ENCODE peak calls at places on chromosomes 5 and 9, in ten cellular contexts. D is PC-9, U is SK-N-SH, L is IMR-90, X is ovary, O is aorta, A is psoas muscle, B is tibial nerve, E is H1, Z is cardiac muscle cell. S is an unnamed sample.

GRCh38 chr9:92048924-92049625 is 66.1 kb downstream of the SPTLC1 start:
- DNase-seq in D (no peak), U (no peak), L (peak; percentile 65), X (no peak), O (no peak), A (no peak), B (no peak), E (no peak), Z (no peak), S (no peak)

GRCh38 chr5:23257656-23258055 is 249.8 kb upstream of the PRDM9 start:
- DNase-seq in D (no peak), U (no peak), L (no peak), X (no peak), O (no peak), A (no peak), B (no peak), E (no peak), Z (no peak), S (no peak)

GRCh38 chr5:65076251-65076869 is 307.6 kb downstream of the CWC27 start:
- DNase-seq in D (peak; percentile 12), U (no peak), L (peak; percentile 54), X (peak; percentile 24), O (no peak), A (no peak), B (peak; percentile 13), E (peak; percentile 53), Z (peak; percentile 42), S (peak; percentile 73)

GRCh38 chr9:77399964-77400363 is 222.6 kb downstream of the VPS13A start:
- DNase-seq in D (no peak), U (no peak), L (no peak), X (no peak), O (no peak), A (no peak), B (no peak), E (no peak), Z (no peak), S (no peak)

GRCh38 chr5:167294861-167295685 is 996.4 kb upstream of the WWC1 start:
- DNase-seq in D (peak; percentile 64), U (peak; percentile 58), L (peak; percentile 91), X (no peak), O (no peak), A (no peak), B (no peak), E (no peak), Z (no peak), S (no peak)

GRCh38 chr9:85451680-85452079 is 290.1 kb downstream of the AGTPBP1 start:
- DNase-seq in D (no peak), U (no peak), L (no peak), X (no peak), O (no peak), A (no peak), B (no peak), E (no peak), Z (no peak), S (no peak)

GRCh38 chr5:5658226-5658625 is 235.7 kb downstream of the ICE1 start:
- DNase-seq in D (no peak), U (no peak), L (no peak), X (no peak), O (peak; percentile 80), A (peak; percentile 62), B (peak; percentile 58), E (no peak), Z (no peak), S (no peak)

GRCh38 chr5:101012880-101013279 is 109.8 kb upstream of the ST8SIA4 start:
- DNase-seq in D (no peak), U (no peak), L (no peak), X (no peak), O (no peak), A (no peak), B (no peak), E (no peak), Z (no peak), S (no peak)

GRCh38 chr5:172347653-172348052 is 64.1 kb upstream of the UBTD2 start:
- DNase-seq in D (no peak), U (no peak), L (peak; percentile 79), X (no peak), O (no peak), A (no peak), B (no peak), E (no peak), Z (no peak), S (no peak)

GRCh38 chr9:117747571-117747970 is 43.4 kb downstream of the TLR4 start:
- DNase-seq in D (no peak), U (no peak), L (no peak), X (no peak), O (no peak), A (no peak), B (no peak), E (no peak), Z (no peak), S (no peak)

GRCh38 chr9:130768265-130768664 is 66.8 kb upstream of the ABL1 start:
- DNase-seq in D (no peak), U (no peak), L (peak; percentile 49), X (no peak), O (no peak), A (no peak), B (no peak), E (no peak), Z (no peak), S (no peak)

GRCh38 chr9:37555786-37556185 is 20.4 kb downstream of the FBXO10 start:
- DNase-seq in D (no peak), U (no peak), L (peak; percentile 68), X (no peak), O (no peak), A (no peak), B (no peak), E (no peak), Z (no peak), S (no peak)

GRCh38 chr9:81979196-81979595 is 9.4 kb upstream of the SPATA31D1 start:
- DNase-seq in D (no peak), U (no peak), L (no peak), X (no peak), O (no peak), A (no peak), B (no peak), E (no peak), Z (no peak), S (no peak)

GRCh38 chr9:77020438-77021264 is 1.2 kb downstream of the FOXB2 start:
- DNase-seq in D (no peak), U (peak; percentile 57), L (no peak), X (no peak), O (peak; percentile 76), A (no peak), B (no peak), E (peak; percentile 66), Z (no peak), S (no peak)

GRCh38 chr9:113593682-113594281 is 130.3 kb downstream of the RGS3 start:
- DNase-seq in D (no peak), U (peak; percentile 94), L (peak; percentile 98), X (peak; percentile 84), O (peak; percentile 97), A (peak; percentile 95), B (peak; percentile 73), E (peak; percentile 86), Z (peak; percentile 98), S (peak; percentile 97)

GRCh38 chr5:146588331-146588730 is 72.3 kb upstream of the GPR151 start:
- DNase-seq in D (no peak), U (no peak), L (no peak), X (no peak), O (no peak), A (no peak), B (no peak), E (no peak), Z (no peak), S (no peak)

DNA sequence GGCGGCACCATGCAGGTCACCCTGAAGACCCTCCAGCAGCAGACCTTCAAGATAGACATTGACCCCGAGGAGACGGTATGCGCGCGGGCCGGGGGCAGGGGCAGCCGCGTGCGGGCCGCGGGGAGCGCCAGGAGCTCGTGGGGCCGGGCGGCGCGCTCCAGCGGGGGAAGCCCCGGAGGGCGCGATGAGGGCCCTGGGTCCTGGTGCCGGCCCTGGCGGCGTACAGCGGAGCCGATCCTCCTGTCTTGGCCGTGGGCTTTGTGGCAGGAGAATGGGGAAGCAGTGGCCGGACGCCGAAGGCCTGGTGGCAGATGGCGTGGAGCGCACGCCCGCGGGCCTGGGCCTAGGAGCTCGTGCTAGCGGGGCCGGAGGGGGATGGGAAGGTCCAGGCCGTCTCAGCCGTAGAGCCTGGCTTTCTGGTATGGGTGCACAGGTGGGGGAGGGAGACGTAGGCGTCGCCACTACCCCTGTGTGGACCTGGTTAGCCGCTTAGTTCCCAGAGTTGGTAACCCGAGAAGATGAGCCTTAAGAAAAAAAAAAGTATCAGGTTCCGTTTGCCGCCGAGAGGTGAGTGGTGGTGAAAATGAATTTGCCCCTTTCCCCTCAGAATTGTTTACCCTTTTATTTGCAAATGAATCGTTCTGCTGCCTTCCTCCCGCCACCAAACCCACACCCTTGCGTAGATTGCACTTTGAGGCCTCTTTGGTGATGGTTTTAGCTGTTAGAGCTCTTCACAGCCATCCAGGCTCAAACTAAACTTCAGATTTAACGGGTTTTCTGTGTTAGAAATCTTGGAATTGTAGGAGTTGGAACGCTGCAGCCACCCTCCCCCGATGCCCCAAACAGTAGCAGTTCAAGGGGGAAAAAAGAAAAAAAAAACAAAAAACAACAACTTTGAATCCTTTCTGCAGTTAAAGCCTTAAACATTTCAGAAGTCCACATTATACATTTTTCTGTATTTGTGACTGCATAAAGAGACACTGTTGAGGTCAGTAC is 840 bp downstream of the RAD23B start:
- DNase-seq in D (peak; percentile 92), U (no peak), L (peak; percentile 74), X (peak; percentile 59), O (peak; percentile 90), A (peak; percentile 91), B (peak; percentile 44), E (peak; percentile 80), Z (peak; percentile 89), S (peak; percentile 66)
- H3K4me1 ChIP-seq in D (peaks cover 67% of the 10 kb centered on the region), U (peaks cover 11% of the 10 kb centered on the region), L (no peaks in the 10 kb centered on the region), X (peaks cover 4% of the 10 kb centered on the region), O (no peaks in the 10 kb centered on the region), A (peaks cover 30% of the 10 kb centered on the region), B (peaks cover 17% of the 10 kb centered on the region), E (peaks cover 7% of the 10 kb centered on the region), Z (peaks cover 8% of the 10 kb centered on the region), S (peaks cover 24% of the 10 kb centered on the region)

GRCh38 chr5:149791881-149792280 is 61.8 kb downstream of the PPARGC1B start:
- DNase-seq in D (no peak), U (no peak), L (no peak), X (no peak), O (no peak), A (no peak), B (no peak), E (no peak), Z (no peak), S (no peak)
- H3K4me1 ChIP-seq in D (no peaks in the 10 kb centered on the region), U (no peaks in the 10 kb centered on the region), L (peaks cover 2% of the 10 kb centered on the region), X (peaks cover 5% of the 10 kb centered on the region), O (no peaks in the 10 kb centered on the region), A (peaks cover 51% of the 10 kb centered on the region), B (no peaks in the 10 kb centered on the region), E (no peaks in the 10 kb centered on the region), Z (peaks cover 37% of the 10 kb centered on the region), S (peaks cover 69% of the 10 kb centered on the region)

GRCh38 chr5:169439362-169439761 is 138.4 kb upstream of the SLIT3 start:
- DNase-seq in D (no peak), U (no peak), L (no peak), X (no peak), O (no peak), A (no peak), B (no peak), E (no peak), Z (no peak), S (no peak)
- H3K4me1 ChIP-seq in D (peaks cover 20% of the 10 kb centered on the region), U (no peaks in the 10 kb centered on the region), L (no peaks in the 10 kb centered on the region), X (no peaks in the 10 kb centered on the region), O (no peaks in the 10 kb centered on the region), A (no peaks in the 10 kb centered on the region), B (no peaks in the 10 kb centered on the region), E (no peaks in the 10 kb centered on the region), Z (peaks cover 19% of the 10 kb centered on the region), S (peaks cover 21% of the 10 kb centered on the region)

DNA sequence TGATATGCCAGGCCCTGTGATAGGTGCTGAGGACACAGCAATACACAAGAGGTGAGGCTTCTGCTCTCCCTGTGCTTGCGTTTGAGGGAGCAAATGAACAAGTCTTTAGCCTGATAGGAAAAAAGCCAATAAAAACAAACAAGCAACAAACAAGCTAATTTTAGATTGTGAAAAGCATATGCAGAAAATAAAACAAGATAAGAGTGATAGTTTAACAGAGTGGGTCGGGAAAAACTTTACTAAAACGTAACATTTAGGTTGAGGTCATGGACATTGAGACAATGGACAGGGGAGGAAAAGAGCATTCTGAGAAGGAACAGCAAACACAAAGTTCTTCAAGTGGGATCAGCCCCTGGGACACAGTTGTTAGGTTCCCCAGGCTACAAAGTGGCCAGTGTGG is 4.3 kb downstream of the SMIM3 start:
- DNase-seq in D (no peak), U (no peak), L (no peak), X (no peak), O (no peak), A (no peak), B (no peak), E (no peak), Z (no peak), S (no peak)
- H3K4me1 ChIP-seq in D (peaks cover 36% of the 10 kb centered on the region), U (peaks cover 58% of the 10 kb centered on the region), L (peaks cover 28% of the 10 kb centered on the region), X (peaks cover 25% of the 10 kb centered on the region), O (peaks cover 10% of the 10 kb centered on the region), A (peaks cover 11% of the 10 kb centered on the region), B (peaks cover 60% of the 10 kb centered on the region), E (peaks cover 6% of the 10 kb centered on the region), Z (peaks cover 3% of the 10 kb centered on the region), S (peaks cover 86% of the 10 kb centered on the region)